ENCODE peak calls at places on chromosomes 2 and 18, in seven cellular contexts. E, X, V, W, O, G and Y are unnamed samples.

GRCh38 chr18:5601188-5601624 is 57.4 kb upstream of the EPB41L3 start:
- DNase-seq in V (no peak), E (peak; percentile 1), X (no peak), W (no peak), G (no peak), O (no peak), Y (no peak)

GRCh38 chr2:26344581-26345283 is 1.2 kb upstream of the SELENOI start:
- DNase-seq in V (no peak), X (peak; percentile 51), O (peak; percentile 39), E (peak; percentile 63), G (peak; percentile 52), W (peak; percentile 48), Y (peak; percentile 36)

GRCh38 chr2:8357738-8358137 is 324.1 kb upstream of the ID2 start:
- DNase-seq in X (no peak), E (no peak), O (no peak), G (no peak), W (no peak), V (no peak), Y (no peak)

GRCh38 chr2:171523339-171523931 is 1.2 kb downstream of the CYBRD1 start:
- DNase-seq in E (peak; percentile 21), O (peak; percentile 86), W (no peak), V (peak; percentile 54), X (peak; percentile 91), G (peak; percentile 77), Y (peak; percentile 76)

GRCh38 chr2:143161982-143162837 is 33.0 kb downstream of the ARHGAP15 start:
- DNase-seq in G (peak; percentile 19), X (peak; percentile 53), E (peak; percentile 49), W (peak; percentile 86), V (no peak), O (peak; percentile 21), Y (peak; percentile 20)

GRCh38 chr2:37786854-37787253 is 115.4 kb upstream of the CDC42EP3 start:
- DNase-seq in W (no peak), X (no peak), O (peak; percentile 76), V (no peak), G (no peak), E (peak; percentile 70), Y (peak; percentile 36)

GRCh38 chr2:99571609-99572344 is 82.0 kb upstream of the REV1 start:
- DNase-seq in E (no peak), G (peak; percentile 38), X (peak; percentile 40), W (no peak), V (no peak), O (no peak), Y (no peak)

GRCh38 chr2:128424806-128425205 is 106.1 kb upstream of the HS6ST1 start:
- DNase-seq in G (no peak), W (no peak), V (no peak), X (peak; percentile 47), O (no peak), E (no peak), Y (no peak)

GRCh38 chr2:29810956-29811355 is 110.4 kb downstream of the ALK start:
- DNase-seq in G (peak; percentile 59), E (no peak), X (no peak), V (no peak), O (no peak), W (no peak), Y (no peak)

GRCh38 chr2:85066874-85067351 is 66.3 kb upstream of the TCF7L1 start:
- DNase-seq in W (peak; percentile 87), O (peak; percentile 55), G (peak; percentile 61), X (peak; percentile 87), E (peak; percentile 77), V (peak; percentile 21), Y (peak; percentile 64)

GRCh38 chr18:59902180-59902992 is 2.6 kb downstream of the PMAIP1 start:
- DNase-seq in X (peak; percentile 80), E (no peak), O (no peak), W (no peak), V (no peak), G (peak; percentile 94), Y (no peak)

GRCh38 chr18:24019641-24020331 is 5.2 kb downstream of the TTC39C start:
- DNase-seq in G (peak; percentile 66), W (no peak), X (no peak), O (no peak), E (no peak), V (no peak), Y (no peak)

GRCh38 chr2:56449449-56449860 is 265.7 kb downstream of the CCDC85A start:
- DNase-seq in X (no peak), O (no peak), E (no peak), V (no peak), W (no peak), G (no peak), Y (peak; percentile 24)

GRCh38 chr2:229445501-229446294 is 174.6 kb upstream of the PID1 start:
- DNase-seq in X (peak; percentile 78), V (peak; percentile 18), W (no peak), E (no peak), O (no peak), G (peak; percentile 75), Y (no peak)

GRCh38 chr2:191478754-191479679 is 198.9 kb upstream of the NABP1 start:
- DNase-seq in O (peak; percentile 47), G (peak; percentile 70), X (peak; percentile 75), E (peak; percentile 23), W (no peak), V (no peak), Y (peak; percentile 50)

GRCh38 chr18:78074400-78075020 is 824.9 kb downstream of the GALR1 start:
- DNase-seq in X (no peak), O (no peak), G (no peak), W (no peak), E (no peak), V (no peak), Y (no peak)

GRCh38 chr2:88077076-88077475 is 9.5 kb downstream of the SMYD1 start:
- DNase-seq in X (no peak), G (no peak), V (no peak), W (no peak), O (no peak), E (no peak), Y (no peak)

GRCh38 chr2:178101321-178102079 is 10.7 kb upstream of the RBM45 start:
- DNase-seq in E (no peak), V (no peak), X (peak; percentile 15), O (no peak), W (no peak), G (no peak), Y (no peak)

GRCh38 chr2:116980354-116980753 is 834.1 kb upstream of the DDX18 start:
- DNase-seq in G (no peak), W (no peak), X (no peak), V (no peak), O (no peak), E (no peak), Y (no peak)

GRCh38 chr2:238811293-238811692 is 36.6 kb upstream of the TWIST2 start:
- DNase-seq in W (no peak), V (no peak), E (no peak), X (peak; percentile 90), O (no peak), G (no peak), Y (no peak)

GRCh38 chr2:238811765-238812164 is 36.1 kb upstream of the TWIST2 start:
- DNase-seq in V (no peak), E (no peak), W (no peak), O (no peak), X (peak; percentile 90), G (no peak), Y (no peak)

GRCh38 chr2:238813109-238813508 is 34.8 kb upstream of the TWIST2 start:
- DNase-seq in W (no peak), V (no peak), E (no peak), O (no peak), G (no peak), X (no peak), Y (no peak)

GRCh38 chr2:238810321-238810720 is 37.6 kb upstream of the TWIST2 start:
- DNase-seq in E (no peak), W (no peak), V (no peak), X (no peak), O (no peak), G (no peak), Y (no peak)

GRCh38 chr2:238808761-238809160 is 39.1 kb upstream of the TWIST2 start:
- DNase-seq in W (peak; percentile 24), G (no peak), V (no peak), X (peak; percentile 42), O (no peak), E (no peak), Y (no peak)
- H3K36me3 ChIP-seq in W (no peaks in the 10 kb centered on the region), G (no peaks in the 10 kb centered on the region), V (no peaks in the 10 kb centered on the region), X (no peaks in the 10 kb centered on the region), O (no peaks in the 10 kb centered on the region), E (no peaks in the 10 kb centered on the region), Y (no peaks in the 10 kb centered on the region)

DNA sequence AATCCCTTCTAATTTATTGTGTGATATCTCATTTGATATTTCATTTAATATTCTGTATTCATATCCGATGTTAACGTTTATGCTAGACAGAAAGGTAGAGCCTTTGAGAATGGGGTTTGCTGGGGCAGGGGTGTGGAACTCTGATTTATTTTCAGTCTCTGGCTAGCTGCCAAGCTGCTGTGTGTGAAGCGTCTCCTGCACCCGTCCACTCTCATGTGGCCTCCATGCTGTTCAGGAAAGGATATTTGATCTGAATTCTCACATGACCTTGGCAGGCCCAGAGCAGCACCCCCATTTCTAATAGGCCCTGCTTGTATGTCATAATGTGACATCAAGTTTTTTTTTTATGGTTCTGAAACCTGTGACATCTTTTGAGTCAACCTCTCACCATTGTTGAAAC is 1.6 kb downstream of the IL1R1 start:
- DNase-seq in O (no peak), G (no peak), E (no peak), V (no peak), X (peak; percentile 58), W (no peak), Y (no peak)
- H3K9me3 ChIP-seq in O (peaks cover 39% of the 10 kb centered on the region), G (peaks cover 38% of the 10 kb centered on the region), E (peaks cover 4% of the 10 kb centered on the region), V (peaks cover 38% of the 10 kb centered on the region), X (no peaks in the 10 kb centered on the region), W (peaks cover 17% of the 10 kb centered on the region), Y (no peaks in the 10 kb centered on the region)

GRCh38 chr18:58394607-58395425 is 234.1 kb downstream of the ALPK2 start:
- DNase-seq in W (peak; percentile 15), O (no peak), X (peak; percentile 49), E (no peak), G (no peak), V (no peak), Y (no peak)

GRCh38 chr18:58393295-58393694 is 235.6 kb downstream of the ALPK2 start:
- DNase-seq in W (no peak), G (no peak), X (no peak), V (no peak), O (no peak), E (no peak), Y (peak; percentile 34)

GRCh38 chr18:58396144-58396543 is 232.7 kb downstream of the ALPK2 start:
- DNase-seq in G (no peak), W (no peak), X (no peak), E (no peak), V (no peak), O (no peak), Y (no peak)

GRCh38 chr18:58392336-58393000 is 236.4 kb downstream of the ALPK2 start:
- DNase-seq in G (peak; percentile 94), O (no peak), V (no peak), W (no peak), X (peak; percentile 71), E (no peak), Y (no peak)

GRCh38 chr18:58394046-58394445 is 234.8 kb downstream of the ALPK2 start:
- DNase-seq in O (no peak), X (peak; percentile 68), W (no peak), E (no peak), G (peak; percentile 76), V (no peak), Y (no peak)
- H3K36me3 ChIP-seq in O (no peaks in the 10 kb centered on the region), X (no peaks in the 10 kb centered on the region), W (no peaks in the 10 kb centered on the region), E (peaks cover 36% of the 10 kb centered on the region), G (peaks cover 52% of the 10 kb centered on the region), V (no peaks in the 10 kb centered on the region), Y (no peaks in the 10 kb centered on the region)

DNA sequence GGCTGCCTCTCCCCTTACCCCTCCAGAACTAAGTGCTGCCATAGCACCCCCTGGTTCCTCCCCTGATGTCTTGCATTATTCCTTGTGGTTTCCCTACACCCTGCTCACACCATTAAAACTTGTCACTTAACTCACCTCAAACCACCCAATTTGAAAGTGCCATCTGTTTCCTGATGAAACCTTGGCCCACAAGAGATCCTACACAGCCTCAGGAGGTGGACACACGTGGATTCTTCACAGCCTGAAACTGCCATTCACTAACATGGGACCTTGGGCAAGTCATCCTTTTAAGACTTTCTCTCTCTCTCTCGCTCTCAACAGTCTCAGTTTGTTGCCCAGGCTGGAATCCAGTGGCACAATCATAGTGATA is 27.5 kb upstream of the FAM124B start:
- DNase-seq in V (no peak), W (no peak), G (no peak), E (no peak), X (no peak), O (no peak), Y (no peak)
- H3K9me3 ChIP-seq in V (no peaks in the 10 kb centered on the region), W (no peaks in the 10 kb centered on the region), G (no peaks in the 10 kb centered on the region), E (no peaks in the 10 kb centered on the region), X (no peaks in the 10 kb centered on the region), O (peaks cover 5% of the 10 kb centered on the region), Y (no peaks in the 10 kb centered on the region)